ENCODE peak calls at places on chromosomes 7 and 10, in six cellular contexts. One of them, this sample, is unnamed.
A peak's percentile ranks its signal among the peaks of the same experiment; 100 is the strongest.

GRCh38 chr7:132509667-132510066 is 66.6 kb downstream of the PLXNA4 start:
- DNase-seq in psoas muscle: no peak
- DNase-seq in fibroblast of the aortic adventitia: no peak
- DNase-seq in tibial artery: no peak
- DNase-seq in Peyer's patch: no peak
- DNase-seq in heart right ventricle: no peak
- DNase-seq in this sample: no peak

GRCh38 chr10:93568105-93568390 is 1.6 kb downstream of the FFAR4 start:
- DNase-seq in psoas muscle: no peak
- DNase-seq in fibroblast of the aortic adventitia: no peak
- DNase-seq in tibial artery: peak; percentile 35
- DNase-seq in Peyer's patch: no peak
- DNase-seq in heart right ventricle: no peak
- DNase-seq in this sample: no peak

GRCh38 chr7:96238976-96239766 is 82.7 kb downstream of the SLC25A13 start:
- DNase-seq in psoas muscle: no peak
- DNase-seq in fibroblast of the aortic adventitia: peak; percentile 8
- DNase-seq in tibial artery: no peak
- DNase-seq in Peyer's patch: no peak
- DNase-seq in heart right ventricle: no peak
- DNase-seq in this sample: no peak

GRCh38 chr10:119333146-119333792 is 125.9 kb downstream of the GRK5 start:
- DNase-seq in psoas muscle: no peak
- DNase-seq in fibroblast of the aortic adventitia: no peak
- DNase-seq in tibial artery: no peak
- DNase-seq in Peyer's patch: peak; percentile 33
- DNase-seq in heart right ventricle: no peak
- DNase-seq in this sample: no peak

GRCh38 chr7:144668503-144668902 is 167.3 kb downstream of the TPK1 start:
- DNase-seq in psoas muscle: no peak
- DNase-seq in fibroblast of the aortic adventitia: no peak
- DNase-seq in tibial artery: no peak
- DNase-seq in Peyer's patch: no peak
- DNase-seq in heart right ventricle: no peak
- DNase-seq in this sample: no peak

GRCh38 chr7:80417211-80417793 is 94.6 kb downstream of the GNAT3 start:
- DNase-seq in psoas muscle: no peak
- DNase-seq in fibroblast of the aortic adventitia: no peak
- DNase-seq in tibial artery: no peak
- DNase-seq in Peyer's patch: no peak
- DNase-seq in heart right ventricle: no peak
- DNase-seq in this sample: no peak

GRCh38 chr7:1705339-1705738 is 35.3 kb downstream of the ELFN1 start:
- DNase-seq in psoas muscle: no peak
- DNase-seq in fibroblast of the aortic adventitia: no peak
- DNase-seq in tibial artery: no peak
- DNase-seq in Peyer's patch: no peak
- DNase-seq in heart right ventricle: no peak
- DNase-seq in this sample: no peak

GRCh38 chr7:28078036-28078901 is 102.3 kb downstream of the JAZF1 start:
- DNase-seq in psoas muscle: peak; percentile 43
- DNase-seq in fibroblast of the aortic adventitia: peak; percentile 64
- DNase-seq in tibial artery: no peak
- DNase-seq in Peyer's patch: no peak
- DNase-seq in heart right ventricle: no peak
- DNase-seq in this sample: no peak

GRCh38 chr7:95376632-95377380 is 19.4 kb downstream of the PON3 start:
- DNase-seq in psoas muscle: no peak
- DNase-seq in fibroblast of the aortic adventitia: no peak
- DNase-seq in tibial artery: no peak
- DNase-seq in Peyer's patch: no peak
- DNase-seq in heart right ventricle: no peak
- DNase-seq in this sample: no peak

GRCh38 chr7:117470777-117471176 is 9.0 kb upstream of the CFTR start:
- DNase-seq in psoas muscle: no peak
- DNase-seq in fibroblast of the aortic adventitia: no peak
- DNase-seq in tibial artery: no peak
- DNase-seq in Peyer's patch: peak; percentile 69
- DNase-seq in heart right ventricle: peak; percentile 61
- DNase-seq in this sample: no peak

GRCh38 chr7:96342036-96342435 is 20.1 kb upstream of the SLC25A13 start:
- DNase-seq in psoas muscle: no peak
- DNase-seq in fibroblast of the aortic adventitia: no peak
- DNase-seq in tibial artery: no peak
- DNase-seq in Peyer's patch: no peak
- DNase-seq in heart right ventricle: no peak
- DNase-seq in this sample: no peak

GRCh38 chr7:54880326-54880989 is 121.4 kb upstream of the SEC61G start:
- DNase-seq in psoas muscle: no peak
- DNase-seq in fibroblast of the aortic adventitia: no peak
- DNase-seq in tibial artery: no peak
- DNase-seq in Peyer's patch: peak; percentile 59
- DNase-seq in heart right ventricle: no peak
- DNase-seq in this sample: no peak

GRCh38 chr7:75727881-75728592 is 10.7 kb downstream of the HIP1 start:
- DNase-seq in psoas muscle: peak; percentile 25
- DNase-seq in fibroblast of the aortic adventitia: peak; percentile 13
- DNase-seq in tibial artery: no peak
- DNase-seq in Peyer's patch: peak; percentile 80
- DNase-seq in heart right ventricle: no peak
- DNase-seq in this sample: no peak

GRCh38 chr10:46525177-46525823 is 31.2 kb downstream of the GPRIN2 start:
- DNase-seq in psoas muscle: peak; percentile 2
- DNase-seq in fibroblast of the aortic adventitia: peak; percentile 81
- DNase-seq in tibial artery: no peak
- DNase-seq in Peyer's patch: peak; percentile 43
- DNase-seq in heart right ventricle: no peak
- DNase-seq in this sample: peak; percentile 11

GRCh38 chr10:119028900-119029612 is 458 bp upstream of the NANOS1 start:
- DNase-seq in psoas muscle: peak; percentile 92
- DNase-seq in fibroblast of the aortic adventitia: peak; percentile 69
- DNase-seq in tibial artery: peak; percentile 79
- DNase-seq in Peyer's patch: peak; percentile 88
- DNase-seq in heart right ventricle: peak; percentile 92
- DNase-seq in this sample: no peak

GRCh38 chr7:16514271-16514670 is 12.4 kb upstream of the LRRC72 start:
- DNase-seq in psoas muscle: no peak
- DNase-seq in fibroblast of the aortic adventitia: no peak
- DNase-seq in tibial artery: no peak
- DNase-seq in Peyer's patch: no peak
- DNase-seq in heart right ventricle: no peak
- DNase-seq in this sample: no peak

GRCh38 chr10:21336476-21337170 is 188.9 kb downstream of the SKIDA1 start:
- DNase-seq in psoas muscle: peak; percentile 44
- DNase-seq in fibroblast of the aortic adventitia: peak; percentile 99
- DNase-seq in tibial artery: peak; percentile 52
- DNase-seq in Peyer's patch: no peak
- DNase-seq in heart right ventricle: peak; percentile 65
- DNase-seq in this sample: peak; percentile 59

GRCh38 chr10:24008164-24009066 is 200.5 kb upstream of the KIAA1217 start:
- DNase-seq in psoas muscle: no peak
- DNase-seq in fibroblast of the aortic adventitia: peak; percentile 52
- DNase-seq in tibial artery: no peak
- DNase-seq in Peyer's patch: no peak
- DNase-seq in heart right ventricle: peak; percentile 5
- DNase-seq in this sample: no peak

GRCh38 chr7:146116452-146117219 is at the start of gene CNTNAP2:
- DNase-seq in psoas muscle: peak; percentile 7
- DNase-seq in fibroblast of the aortic adventitia: no peak
- DNase-seq in tibial artery: no peak
- DNase-seq in Peyer's patch: no peak
- DNase-seq in heart right ventricle: no peak
- DNase-seq in this sample: no peak

GRCh38 chr7:64876792-64877713 is 26.0 kb upstream of the ZNF273 start:
- DNase-seq in psoas muscle: peak; percentile 68
- DNase-seq in fibroblast of the aortic adventitia: no peak
- DNase-seq in tibial artery: no peak
- DNase-seq in Peyer's patch: no peak
- DNase-seq in heart right ventricle: peak; percentile 51
- DNase-seq in this sample: no peak

GRCh38 chr7:44764665-44765578 is 16.3 kb downstream of the ZMIZ2 start:
- DNase-seq in psoas muscle: peak; percentile 41
- DNase-seq in fibroblast of the aortic adventitia: no peak
- DNase-seq in tibial artery: no peak
- DNase-seq in Peyer's patch: no peak
- DNase-seq in heart right ventricle: no peak
- DNase-seq in this sample: no peak

GRCh38 chr7:26329520-26330269 is 38.0 kb downstream of the SNX10 start:
- DNase-seq in psoas muscle: peak; percentile 23
- DNase-seq in fibroblast of the aortic adventitia: no peak
- DNase-seq in tibial artery: peak; percentile 48
- DNase-seq in Peyer's patch: no peak
- DNase-seq in heart right ventricle: peak; percentile 32
- DNase-seq in this sample: no peak

DNA sequence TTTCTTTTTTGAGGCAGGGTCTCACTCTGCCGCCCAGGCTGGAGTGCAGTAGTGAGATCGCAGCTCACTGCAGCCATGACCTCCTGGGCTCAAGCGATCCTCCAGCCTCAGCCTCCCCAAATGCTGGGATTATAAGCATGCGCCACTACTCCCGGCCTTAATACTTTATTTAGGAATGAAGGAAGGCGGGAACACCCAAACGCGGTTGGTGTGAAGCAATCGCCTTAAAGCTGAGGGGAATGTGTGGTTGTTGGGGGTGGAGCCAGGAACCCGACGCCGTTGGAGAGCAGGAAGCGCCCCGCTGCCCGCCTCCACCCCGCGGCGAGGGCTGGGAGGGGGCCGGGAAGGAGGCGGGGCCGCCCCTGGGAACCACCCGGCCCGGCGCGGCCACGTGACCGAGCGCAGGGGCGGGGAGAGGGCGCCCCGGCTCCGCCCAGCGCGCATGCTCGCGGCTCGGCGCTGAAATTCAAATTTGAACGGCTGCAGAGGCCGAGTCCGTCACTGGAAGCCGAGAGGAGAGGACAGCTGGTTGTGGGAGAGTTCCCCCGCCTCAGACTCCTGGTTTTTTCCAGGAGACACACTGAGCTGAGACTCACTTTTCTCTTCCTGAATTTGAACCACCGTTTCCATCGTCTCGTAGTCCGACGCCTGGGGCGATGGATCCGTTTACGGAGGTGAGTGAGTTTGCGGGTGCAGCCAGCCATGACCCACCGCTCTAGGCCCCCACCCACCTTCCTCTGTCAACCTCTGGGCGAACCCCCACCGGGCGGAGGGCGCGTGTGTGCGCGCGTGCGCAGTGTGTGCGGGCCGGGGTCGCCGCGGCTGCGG is at the start of gene ANLN:
- DNase-seq in psoas muscle: peak; percentile 94
- DNase-seq in fibroblast of the aortic adventitia: peak; percentile 96
- DNase-seq in tibial artery: peak; percentile 94
- DNase-seq in Peyer's patch: peak; percentile 94
- DNase-seq in heart right ventricle: peak; percentile 90
- DNase-seq in this sample: peak; percentile 60
- TF ChIP-seq CTCF in psoas muscle: no peak
- TF ChIP-seq CTCF in fibroblast of the aortic adventitia: no peak
- TF ChIP-seq CTCF in tibial artery: no peak
- TF ChIP-seq CTCF in Peyer's patch: no peak
- TF ChIP-seq CTCF in heart right ventricle: no peak
- TF ChIP-seq CTCF in this sample: no peak

GRCh38 chr7:106766551-106766950 is 98.5 kb upstream of the PIK3CG start:
- DNase-seq in psoas muscle: no peak
- DNase-seq in fibroblast of the aortic adventitia: no peak
- DNase-seq in tibial artery: no peak
- DNase-seq in Peyer's patch: no peak
- DNase-seq in heart right ventricle: no peak
- DNase-seq in this sample: no peak

GRCh38 chr7:106770191-106770590 is 94.9 kb upstream of the PIK3CG start:
- DNase-seq in psoas muscle: no peak
- DNase-seq in fibroblast of the aortic adventitia: peak; percentile 84
- DNase-seq in tibial artery: no peak
- DNase-seq in Peyer's patch: no peak
- DNase-seq in heart right ventricle: no peak
- DNase-seq in this sample: no peak

GRCh38 chr7:106767073-106767472 is 98.0 kb upstream of the PIK3CG start:
- DNase-seq in psoas muscle: no peak
- DNase-seq in fibroblast of the aortic adventitia: no peak
- DNase-seq in tibial artery: no peak
- DNase-seq in Peyer's patch: no peak
- DNase-seq in heart right ventricle: no peak
- DNase-seq in this sample: no peak

GRCh38 chr7:106767498-106768323 is 97.4 kb upstream of the PIK3CG start:
- DNase-seq in psoas muscle: no peak
- DNase-seq in fibroblast of the aortic adventitia: peak; percentile 60
- DNase-seq in tibial artery: no peak
- DNase-seq in Peyer's patch: no peak
- DNase-seq in heart right ventricle: no peak
- DNase-seq in this sample: no peak

GRCh38 chr7:106768324-106768751 is 96.7 kb upstream of the PIK3CG start:
- DNase-seq in psoas muscle: no peak
- DNase-seq in fibroblast of the aortic adventitia: no peak
- DNase-seq in tibial artery: no peak
- DNase-seq in Peyer's patch: no peak
- DNase-seq in heart right ventricle: no peak
- DNase-seq in this sample: no peak
- TF ChIP-seq CTCF in psoas muscle: no peak
- TF ChIP-seq CTCF in fibroblast of the aortic adventitia: no peak
- TF ChIP-seq CTCF in tibial artery: no peak
- TF ChIP-seq CTCF in Peyer's patch: no peak
- TF ChIP-seq CTCF in heart right ventricle: no peak
- TF ChIP-seq CTCF in this sample: no peak

GRCh38 chr10:44978213-44978569 is 418 bp downstream of the DEPP1 start:
- DNase-seq in psoas muscle: no peak
- DNase-seq in fibroblast of the aortic adventitia: no peak
- DNase-seq in tibial artery: peak; percentile 21
- DNase-seq in Peyer's patch: no peak
- DNase-seq in heart right ventricle: no peak
- DNase-seq in this sample: no peak
- TF ChIP-seq CTCF in psoas muscle: no peak
- TF ChIP-seq CTCF in fibroblast of the aortic adventitia: no peak
- TF ChIP-seq CTCF in tibial artery: no peak
- TF ChIP-seq CTCF in Peyer's patch: no peak
- TF ChIP-seq CTCF in heart right ventricle: no peak
- TF ChIP-seq CTCF in this sample: no peak

GRCh38 chr7:36285276-36285675 is 104.4 kb upstream of the ANLN start:
- DNase-seq in psoas muscle: no peak
- DNase-seq in fibroblast of the aortic adventitia: no peak
- DNase-seq in tibial artery: no peak
- DNase-seq in Peyer's patch: no peak
- DNase-seq in heart right ventricle: no peak
- DNase-seq in this sample: no peak

GRCh38 chr7:36283171-36283570 is 106.5 kb upstream of the ANLN start:
- DNase-seq in psoas muscle: no peak
- DNase-seq in fibroblast of the aortic adventitia: no peak
- DNase-seq in tibial artery: no peak
- DNase-seq in Peyer's patch: no peak
- DNase-seq in heart right ventricle: no peak
- DNase-seq in this sample: no peak

GRCh38 chr7:36283711-36284130 is 105.9 kb upstream of the ANLN start:
- DNase-seq in psoas muscle: peak; percentile 60
- DNase-seq in fibroblast of the aortic adventitia: no peak
- DNase-seq in tibial artery: peak; percentile 80
- DNase-seq in Peyer's patch: no peak
- DNase-seq in heart right ventricle: peak; percentile 54
- DNase-seq in this sample: no peak

GRCh38 chr7:36286241-36286640 is 103.4 kb upstream of the ANLN start:
- DNase-seq in psoas muscle: no peak
- DNase-seq in fibroblast of the aortic adventitia: no peak
- DNase-seq in tibial artery: no peak
- DNase-seq in Peyer's patch: no peak
- DNase-seq in heart right ventricle: no peak
- DNase-seq in this sample: no peak

GRCh38 chr7:36284470-36284869 is 105.2 kb upstream of the ANLN start:
- DNase-seq in psoas muscle: no peak
- DNase-seq in fibroblast of the aortic adventitia: no peak
- DNase-seq in tibial artery: no peak
- DNase-seq in Peyer's patch: no peak
- DNase-seq in heart right ventricle: no peak
- DNase-seq in this sample: no peak
- TF ChIP-seq CTCF in psoas muscle: no peak
- TF ChIP-seq CTCF in fibroblast of the aortic adventitia: no peak
- TF ChIP-seq CTCF in tibial artery: no peak
- TF ChIP-seq CTCF in Peyer's patch: no peak
- TF ChIP-seq CTCF in heart right ventricle: no peak
- TF ChIP-seq CTCF in this sample: no peak